ENCODE peak calls at places on chromosome 17, in four cellular contexts. H, D, N and I are unnamed samples.
A peak's percentile ranks its signal among the peaks of the same experiment; 100 is the strongest.

GRCh38 chr17:1643293-1643998 is 2.1 kb downstream of the SCARF1 start:
- DNase-seq in H (no peak), D (peak; percentile 58), N (peak; percentile 49), I (peak; percentile 88)

GRCh38 chr17:71922439-71922838 is 198.4 kb upstream of the SOX9 start:
- DNase-seq in H (peak; percentile 85), D (no peak), N (no peak), I (peak; percentile 30)

GRCh38 chr17:39996789-39997188 is 16.2 kb downstream of the PSMD3 start:
- DNase-seq in H (no peak), D (no peak), N (no peak), I (no peak)

GRCh38 chr17:50141750-50142119 is 8.7 kb downstream of the PPP1R9B start:
- DNase-seq in H (no peak), D (no peak), N (no peak), I (no peak)

GRCh38 chr17:14871921-14872320 is 393.2 kb downstream of the PMP22 start:
- DNase-seq in H (peak; percentile 69), D (no peak), N (no peak), I (no peak)

GRCh38 chr17:35214192-35214591 is 20.0 kb upstream of the SLC35G3 start:
- DNase-seq in H (no peak), D (no peak), N (no peak), I (no peak)

GRCh38 chr17:11598274-11599221 is at the start of gene DNAH9:
- DNase-seq in H (no peak), D (no peak), N (peak; percentile 77), I (no peak)

GRCh38 chr17:15441315-15441714 is 26.1 kb downstream of the CDRT4 start:
- DNase-seq in H (peak; percentile 50), D (no peak), N (no peak), I (no peak)

DNA sequence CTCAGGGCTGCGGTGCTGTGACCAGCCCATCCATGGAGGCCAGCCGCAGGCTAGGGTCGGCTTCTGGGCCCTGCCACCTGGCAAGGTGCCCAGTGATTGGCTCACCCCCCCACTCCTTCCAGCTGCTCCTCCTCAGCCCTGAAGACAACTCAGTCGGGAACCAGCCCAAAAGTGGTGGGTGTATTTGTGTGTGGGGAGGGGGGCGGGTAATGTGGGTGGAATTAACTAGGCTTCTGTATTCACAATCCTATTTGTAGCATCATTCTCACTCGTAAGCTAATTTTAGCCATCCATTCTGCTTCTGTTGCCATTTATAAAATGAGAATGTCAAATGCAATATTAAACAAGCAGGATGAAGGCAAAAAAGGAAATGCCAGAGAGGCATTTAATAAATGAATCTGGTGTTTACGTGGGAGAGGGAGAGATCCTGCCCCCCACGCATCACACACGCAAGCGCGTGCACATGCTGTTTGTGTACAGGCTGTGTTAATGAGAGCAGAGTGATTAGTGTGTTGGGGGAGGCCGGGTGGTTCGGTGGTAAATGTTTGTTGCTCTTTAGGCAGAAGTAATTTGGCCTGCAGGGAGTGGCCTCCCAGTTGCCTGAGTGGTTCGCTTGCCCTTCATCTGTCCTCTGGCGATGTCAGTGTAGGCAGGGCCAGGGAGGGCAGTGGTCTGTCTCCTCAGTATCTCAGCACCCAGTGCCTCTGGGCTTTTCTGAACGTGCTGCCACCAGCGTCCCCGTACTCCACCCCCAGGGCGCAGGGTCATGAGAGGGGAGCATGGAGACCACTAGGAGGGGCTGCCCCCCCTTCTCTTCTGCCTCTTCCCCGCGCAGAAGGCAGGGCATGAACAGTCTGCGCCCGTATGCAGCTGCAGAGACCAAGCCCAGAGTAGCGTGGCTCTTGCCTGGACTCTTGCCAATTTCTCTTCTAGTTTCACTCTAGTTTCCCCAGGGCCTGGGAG is 140.0 kb downstream of the CCDC182 start:
- DNase-seq in H (peak; percentile 55), D (peak; percentile 95), N (no peak), I (peak; percentile 90)
- H3K4me2 ChIP-seq in H (peak overlapping the region; percentile 80), D (peak overlapping the region; percentile 70), N (no peak overlapping the region), I (peak overlapping the region; percentile 74)

GRCh38 chr17:18028684-18029540 is 10.1 kb downstream of the ATPAF2 start:
- DNase-seq in H (no peak), D (no peak), N (no peak), I (no peak)

GRCh38 chr17:18027280-18027679 is 11.7 kb downstream of the ATPAF2 start:
- DNase-seq in H (no peak), D (no peak), N (no peak), I (no peak)

GRCh38 chr17:18028114-18028513 is 10.9 kb downstream of the ATPAF2 start:
- DNase-seq in H (no peak), D (no peak), N (no peak), I (no peak)

GRCh38 chr17:18025596-18026407 is 13.2 kb downstream of the ATPAF2 start:
- DNase-seq in H (peak; percentile 59), D (no peak), N (no peak), I (no peak)

DNA sequence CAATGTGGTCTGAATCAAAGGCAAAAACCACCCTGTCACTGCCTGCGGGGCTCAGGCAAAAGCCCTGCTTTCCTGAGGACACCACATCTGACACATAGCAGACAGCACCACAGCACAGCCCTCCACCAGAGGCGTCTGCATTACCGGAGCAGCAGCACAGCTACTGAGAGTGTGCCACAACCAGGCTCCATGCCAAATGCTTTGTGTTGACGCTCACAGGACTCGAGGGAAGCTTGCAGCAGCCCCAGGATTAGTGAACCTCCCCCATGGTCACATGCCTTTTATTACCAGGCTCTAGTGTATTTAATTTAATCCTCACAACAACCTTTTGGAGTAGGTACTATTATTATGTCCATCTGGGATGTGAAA is 12.6 kb downstream of the ATPAF2 start:
- DNase-seq in H (peak; percentile 81), D (no peak), N (no peak), I (no peak)
- H3K27ac ChIP-seq in H (no peak overlapping the region), D (no peak overlapping the region), N (no peak overlapping the region), I (no peak overlapping the region)

GRCh38 chr17:78802459-78802858 is 20.4 kb upstream of the CYTH1 start:
- DNase-seq in H (no peak), D (no peak), N (no peak), I (no peak)
- H3K4me2 ChIP-seq in H (no peak overlapping the region), D (no peak overlapping the region), N (no peak overlapping the region), I (no peak overlapping the region)

GRCh38 chr17:81251943-81252301 is 12.8 kb downstream of the NDUFAF8 start:
- DNase-seq in H (no peak), D (peak; percentile 91), N (no peak), I (no peak)
- H3K27ac ChIP-seq in H (no peak overlapping the region), D (peak overlapping the region; percentile 85), N (no peak overlapping the region), I (no peak overlapping the region)

GRCh38 chr17:43406676-43407645 is 8.2 kb downstream of the ARL4D start:
- DNase-seq in H (peak; percentile 84), D (peak; percentile 9), N (peak; percentile 72), I (no peak)
- H3K4me2 ChIP-seq in H (peak overlapping the region; percentile 75), D (no peak overlapping the region), N (peak overlapping the region; percentile 58), I (no peak overlapping the region)

GRCh38 chr17:74149597-74150427 is 53.7 kb upstream of the RPL38 start:
- DNase-seq in H (no peak), D (no peak), N (no peak), I (no peak)

GRCh38 chr17:74150428-74151025 is 53.0 kb upstream of the RPL38 start:
- DNase-seq in H (no peak), D (no peak), N (no peak), I (no peak)

GRCh38 chr17:74148446-74148845 is 55.0 kb upstream of the RPL38 start:
- DNase-seq in H (no peak), D (no peak), N (no peak), I (no peak)

GRCh38 chr17:74147966-74148365 is 55.5 kb upstream of the RPL38 start:
- DNase-seq in H (no peak), D (no peak), N (no peak), I (no peak)

DNA sequence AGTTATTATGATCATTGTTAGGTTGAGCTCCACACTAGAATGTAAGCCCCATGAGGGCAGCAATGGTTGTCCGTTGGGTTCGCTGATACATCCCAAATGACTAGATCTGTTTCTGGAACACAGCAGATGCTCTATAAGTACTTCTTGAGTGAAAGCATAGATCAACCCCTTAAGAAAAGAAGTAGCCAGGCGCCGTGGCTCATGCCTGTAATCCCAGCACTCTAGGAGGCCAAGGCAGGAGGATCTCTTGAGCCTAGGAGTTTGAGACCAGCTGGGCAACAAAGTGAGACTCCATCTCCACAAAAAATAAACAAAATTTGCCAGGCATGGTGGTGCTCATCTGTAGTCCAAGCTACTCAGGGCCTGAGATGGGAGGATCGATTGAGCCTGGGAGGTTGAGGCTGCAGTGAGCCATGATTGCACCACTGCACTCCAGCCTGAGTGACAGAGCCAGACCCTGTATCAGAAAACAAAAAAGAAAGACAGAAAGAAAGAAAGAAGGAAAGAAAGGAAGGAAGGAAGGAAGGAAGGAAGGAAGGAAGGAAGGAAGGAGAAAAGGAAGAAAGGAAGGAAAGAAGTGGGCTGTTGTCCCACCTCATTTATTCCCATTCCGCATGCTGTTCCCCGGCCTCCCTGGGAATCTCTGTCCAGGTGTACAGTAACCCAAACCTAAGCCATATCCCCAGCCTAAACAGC is 54.4 kb upstream of the RPL38 start:
- DNase-seq in H (no peak), D (no peak), N (no peak), I (no peak)
- H3K27ac ChIP-seq in H (no peak overlapping the region), D (no peak overlapping the region), N (no peak overlapping the region), I (no peak overlapping the region)